ENCODE peak calls at places on chromosome 7, in eight cellular contexts. V is GM12878, E is Panc1, G is GM23338, O is SK-N-SH, X is HCT116, F is K562, H is HepG2. K is an unnamed sample.

GRCh38 chr7:112150823-112151641 is 55.2 kb downstream of the DOCK4 start:
- DNase-seq in V (no peak), O (no peak), X (no peak), G (no peak), E (no peak), H (no peak), F (no peak), K (no peak)

GRCh38 chr7:135771051-135771450 is 22.4 kb upstream of the FAM180A start:
- DNase-seq in H (no peak), O (no peak), V (no peak), E (no peak), G (no peak), X (no peak), F (no peak), K (no peak)

GRCh38 chr7:111137296-111138195 is 46.6 kb downstream of the LRRN3 start:
- DNase-seq in H (no peak), E (no peak), V (no peak), X (no peak), O (no peak), F (no peak), G (no peak), K (no peak)

GRCh38 chr7:105910172-105910571 is 33.8 kb upstream of the ATXN7L1 start:
- DNase-seq in E (no peak), O (no peak), H (no peak), V (no peak), X (no peak), F (no peak), G (no peak), K (no peak)

GRCh38 chr7:113717739-113718138 is 201.1 kb downstream of the PPP1R3A start:
- DNase-seq in G (no peak), H (no peak), V (no peak), O (no peak), X (no peak), F (no peak), E (no peak), K (no peak)

GRCh38 chr7:5653661-5654060 is 127.8 kb downstream of the RNF216 start:
- DNase-seq in H (no peak), F (no peak), O (no peak), V (no peak), G (no peak), X (no peak), E (no peak), K (no peak)

GRCh38 chr7:128863433-128863989 is 855 bp downstream of the ATP6V1F start:
- DNase-seq in E (no peak), X (peak; percentile 56), O (peak; percentile 91), F (peak; percentile 82), G (peak; percentile 90), H (peak; percentile 65), V (no peak), K (peak; percentile 51)

GRCh38 chr7:30984359-30985107 is 20.8 kb downstream of the GHRHR start:
- DNase-seq in O (no peak), X (peak; percentile 34), G (peak; percentile 80), V (no peak), E (no peak), F (no peak), H (no peak), K (no peak)

GRCh38 chr7:4613855-4614548 is 68.1 kb upstream of the FOXK1 start:
- DNase-seq in G (no peak), F (no peak), V (no peak), O (peak; percentile 9), H (no peak), X (no peak), E (no peak), K (no peak)

GRCh38 chr7:158109364-158110033 is 478.1 kb downstream of the PTPRN2 start:
- DNase-seq in G (no peak), H (no peak), V (no peak), F (no peak), X (no peak), E (no peak), O (no peak), K (no peak)

GRCh38 chr7:22469371-22470143 is 30.4 kb downstream of the STEAP1B start:
- DNase-seq in G (no peak), F (no peak), V (no peak), O (no peak), X (no peak), H (no peak), E (no peak), K (no peak)

GRCh38 chr7:1022801-1023465 is 21.4 kb upstream of the GPR146 start:
- DNase-seq in F (no peak), E (no peak), O (no peak), H (no peak), G (no peak), X (no peak), V (no peak), K (no peak)

GRCh38 chr7:1125603-1125969 is 34.4 kb downstream of the ZFAND2A start:
- DNase-seq in X (no peak), G (no peak), E (no peak), V (no peak), O (no peak), H (no peak), F (no peak), K (no peak)

GRCh38 chr7:123649956-123650355 is 5.7 kb upstream of the LMOD2 start:
- DNase-seq in F (no peak), V (no peak), H (no peak), G (no peak), E (no peak), X (no peak), O (no peak), K (no peak)

GRCh38 chr7:121138262-121138933 is 149.9 kb downstream of the CPED1 start:
- DNase-seq in F (no peak), O (no peak), H (no peak), G (peak; percentile 11), E (peak; percentile 15), V (peak; percentile 54), X (no peak), K (no peak)

GRCh38 chr7:110522061-110522750 is 568.7 kb upstream of the LRRN3 start:
- DNase-seq in H (peak; percentile 4), E (no peak), G (no peak), F (no peak), X (no peak), V (no peak), O (peak; percentile 61), K (no peak)

GRCh38 chr7:36214608-36215016 is 61.6 kb downstream of the EEPD1 start:
- DNase-seq in F (no peak), E (no peak), X (no peak), H (no peak), O (no peak), G (no peak), V (no peak), K (no peak)

GRCh38 chr7:40918701-40919271 is 784.0 kb downstream of the SUGCT start:
- DNase-seq in E (peak; percentile 4), O (no peak), F (no peak), H (no peak), G (no peak), X (no peak), V (no peak), K (no peak)

DNA sequence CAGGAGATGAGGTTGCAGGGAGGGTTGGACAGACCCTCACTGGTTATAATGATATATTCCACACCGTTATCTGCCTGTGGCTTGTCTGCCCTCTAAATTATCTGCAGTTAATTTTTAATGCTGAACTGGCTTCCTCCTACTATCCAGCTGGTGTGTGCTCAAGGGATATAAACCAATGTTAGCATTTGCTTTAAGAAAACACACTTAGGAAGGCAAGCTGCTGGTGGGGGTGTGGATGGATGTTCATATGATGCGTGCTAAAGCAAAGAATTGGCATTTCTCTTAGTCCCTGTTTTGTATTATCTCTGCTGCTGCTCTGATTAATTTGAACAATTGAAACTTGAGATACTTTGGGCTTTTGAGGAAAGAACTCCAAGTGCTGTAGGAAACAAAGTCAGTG is 132.2 kb upstream of the NPVF start:
- DNase-seq in V (no peak), G (no peak), F (no peak), H (no peak), O (no peak), E (no peak), X (no peak), K (no peak)
- TF ChIP-seq POLR2AphosphoS5 in V (no peak), G (no peak), F (no peak), H (no peak), O (no peak), E (no peak), X (no peak), K (no peak)

GRCh38 chr7:32072397-32072796 is 2.2 kb upstream of the PDE1C start:
- DNase-seq in F (no peak), V (no peak), G (no peak), E (no peak), O (no peak), H (no peak), X (no peak), K (no peak)
- TF ChIP-seq CTCF in F (no peak), V (no peak), G (peak; percentile 7), E (no peak), O (peak; percentile 43), H (no peak), X (no peak), K (no peak)

GRCh38 chr7:81687062-81687461 is 82.8 kb downstream of the HGF start:
- DNase-seq in H (no peak), O (no peak), E (no peak), V (no peak), F (no peak), G (no peak), X (no peak), K (no peak)

GRCh38 chr7:81684513-81685262 is 85.2 kb downstream of the HGF start:
- DNase-seq in O (peak; percentile 63), H (peak; percentile 53), E (peak; percentile 99), X (peak; percentile 95), F (no peak), G (no peak), V (peak; percentile 74), K (peak; percentile 72)

GRCh38 chr7:81680120-81680519 is 89.7 kb downstream of the HGF start:
- DNase-seq in X (no peak), O (no peak), V (no peak), H (no peak), G (no peak), E (no peak), F (no peak), K (no peak)

GRCh38 chr7:81685263-81685868 is 84.5 kb downstream of the HGF start:
- DNase-seq in V (no peak), G (no peak), H (no peak), E (no peak), X (no peak), F (no peak), O (no peak), K (no peak)

GRCh38 chr7:81682873-81683272 is 87.0 kb downstream of the HGF start:
- DNase-seq in E (no peak), X (no peak), O (peak; percentile 48), H (no peak), V (no peak), F (no peak), G (no peak), K (no peak)
- TF ChIP-seq REST in E (no peak), X (no peak), O (no peak), H (no peak), V (no peak), F (no peak), G (no peak), K (no peak)

DNA sequence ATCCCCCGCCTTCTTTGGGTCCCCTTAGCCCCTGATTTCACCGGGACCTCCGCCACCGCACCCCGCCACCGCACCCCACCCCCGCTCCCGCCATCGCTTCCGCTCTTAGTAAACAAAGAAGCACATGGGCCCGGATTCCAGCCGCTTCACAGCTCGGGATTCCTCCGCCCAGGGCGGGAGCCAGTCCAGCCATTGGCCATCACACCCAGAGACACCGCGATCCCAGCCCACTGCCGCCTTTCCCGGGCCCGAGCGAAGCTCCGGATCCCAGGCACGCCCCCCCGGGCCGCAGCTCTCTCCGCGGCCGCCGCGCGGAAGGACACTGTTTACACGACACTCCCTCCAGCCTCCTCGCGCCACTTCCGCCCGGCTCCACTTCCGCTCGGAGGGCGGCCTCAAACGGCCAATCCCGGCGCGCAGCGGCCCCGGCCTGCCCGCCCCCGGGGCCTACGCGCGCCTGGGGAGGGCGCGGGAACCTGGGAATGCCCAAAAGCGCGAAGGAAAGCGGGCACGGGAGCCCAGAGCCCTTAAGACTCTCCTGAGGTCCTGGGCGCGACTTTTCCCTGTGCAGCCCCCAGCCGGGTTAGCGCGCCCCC is 679 bp downstream of the MCM7 start:
- DNase-seq in O (peak; percentile 96), X (peak; percentile 92), F (peak; percentile 98), E (peak; percentile 83), H (peak; percentile 89), G (peak; percentile 96), V (peak; percentile 56), K (peak; percentile 85)
- TF ChIP-seq POLR2AphosphoS5 in O (no peak), X (peak; percentile 30), F (peak; percentile 57), E (peak; percentile 74), H (no peak), G (no peak), V (peak; percentile 65), K (peak; percentile 44)

K was measured in HL-60.